ENCODE peak calls at places on chromosomes 2 and 18, in six cellular contexts. J is IMR-90, U is neuronal stem cell, N is H9, G is H1, R is trophoblast cell. L is an unnamed sample.

GRCh38 chr2:241680827-241681599 is 5.6 kb downstream of the DTYMK start:
- DNase-seq in J (peak; percentile 99), U (no peak), N (no peak), G (no peak), R (peak; percentile 68), L (peak; percentile 96)

GRCh38 chr2:175195012-175195411 is 13.5 kb upstream of the ATP5MC3 start:
- DNase-seq in J (no peak), U (no peak), N (no peak), G (no peak), R (no peak), L (no peak)

GRCh38 chr2:166074430-166074829 is 53.4 kb downstream of the SCN1A start:
- DNase-seq in J (no peak), U (no peak), N (no peak), G (no peak), R (no peak), L (no peak)

GRCh38 chr2:68764781-68765385 is 30.3 kb downstream of the ARHGAP25 start:
- DNase-seq in J (peak; percentile 92), U (no peak), N (no peak), G (no peak), R (peak; percentile 8), L (peak; percentile 96)

GRCh38 chr2:12716250-12717190 is at the start of gene TRIB2:
- DNase-seq in J (peak; percentile 84), U (peak; percentile 75), N (peak; percentile 86), G (no peak), R (peak; percentile 62), L (peak; percentile 92)

GRCh38 chr2:75491129-75491753 is 69.5 kb downstream of the EVA1A start:
- DNase-seq in J (no peak), U (no peak), N (no peak), G (no peak), R (no peak), L (no peak)

GRCh38 chr2:74119324-74119723 is 28.4 kb downstream of the BOLA3 start:
- DNase-seq in J (no peak), U (no peak), N (no peak), G (no peak), R (no peak), L (peak; percentile 38)

GRCh38 chr18:10121028-10121427 is 207.2 kb downstream of the VAPA start:
- DNase-seq in J (peak; percentile 37), U (no peak), N (no peak), G (no peak), R (no peak), L (no peak)

GRCh38 chr2:16036951-16037350 is 96.6 kb downstream of the MYCN start:
- DNase-seq in J (no peak), U (no peak), N (no peak), G (no peak), R (no peak), L (no peak)

GRCh38 chr2:239727776-239728600 is 297.2 kb downstream of the NDUFA10 start:
- DNase-seq in J (no peak), U (no peak), N (no peak), G (no peak), R (no peak), L (no peak)

GRCh38 chr18:13726972-13727331 is 479 bp downstream of the RNMT start:
- DNase-seq in J (peak; percentile 56), U (no peak), N (peak; percentile 51), G (no peak), R (peak; percentile 78), L (peak; percentile 83)

GRCh38 chr2:216057688-216058193 is 23.9 kb downstream of the PECR start:
- DNase-seq in J (peak; percentile 70), U (no peak), N (no peak), G (no peak), R (peak; percentile 66), L (peak; percentile 30)

GRCh38 chr18:77130229-77131099 is 2.1 kb downstream of the MBP start:
- DNase-seq in J (no peak), U (no peak), N (no peak), G (no peak), R (no peak), L (no peak)

GRCh38 chr2:217622205-217622621 is 380.6 kb downstream of the TNS1 start:
- DNase-seq in J (peak; percentile 98), U (peak; percentile 65), N (peak; percentile 39), G (peak; percentile 15), R (no peak), L (peak; percentile 98)

GRCh38 chr2:45885111-45885685 is 233.7 kb downstream of the PRKCE start:
- DNase-seq in J (no peak), U (no peak), N (no peak), G (no peak), R (no peak), L (no peak)

GRCh38 chr2:623384-623922 is 53.8 kb downstream of the TMEM18 start:
- DNase-seq in J (no peak), U (no peak), N (no peak), G (no peak), R (no peak), L (no peak)

GRCh38 chr18:32420084-32420483 is 50.6 kb downstream of the GAREM1 start:
- DNase-seq in J (no peak), U (no peak), N (no peak), G (no peak), R (no peak), L (no peak)

GRCh38 chr2:54191361-54192130 is 64.5 kb downstream of the TSPYL6 start:
- DNase-seq in J (no peak), U (no peak), N (no peak), G (no peak), R (no peak), L (no peak)

GRCh38 chr2:60105868-60106267 is 447.6 kb downstream of the BCL11A start:
- DNase-seq in J (no peak), U (no peak), N (no peak), G (no peak), R (no peak), L (no peak)

GRCh38 chr2:159029936-159030335 is 61.5 kb downstream of the TANC1 start:
- DNase-seq in J (no peak), U (no peak), N (no peak), G (no peak), R (peak; percentile 71), L (peak; percentile 41)

GRCh38 chr2:98027955-98028593 is 32.3 kb upstream of the TMEM131 start:
- DNase-seq in J (peak; percentile 68), U (peak; percentile 46), N (no peak), G (no peak), R (peak; percentile 96), L (peak; percentile 9)

GRCh38 chr2:98027535-98027934 is 31.8 kb upstream of the TMEM131 start:
- DNase-seq in J (no peak), U (no peak), N (no peak), G (no peak), R (peak; percentile 78), L (no peak)

GRCh38 chr2:98028931-98029717 is 33.4 kb upstream of the TMEM131 start:
- DNase-seq in J (no peak), U (no peak), N (no peak), G (no peak), R (no peak), L (no peak)

GRCh38 chr2:98032086-98032485 is 36.3 kb upstream of the TMEM131 start:
- DNase-seq in J (no peak), U (no peak), N (no peak), G (no peak), R (no peak), L (no peak)

DNA sequence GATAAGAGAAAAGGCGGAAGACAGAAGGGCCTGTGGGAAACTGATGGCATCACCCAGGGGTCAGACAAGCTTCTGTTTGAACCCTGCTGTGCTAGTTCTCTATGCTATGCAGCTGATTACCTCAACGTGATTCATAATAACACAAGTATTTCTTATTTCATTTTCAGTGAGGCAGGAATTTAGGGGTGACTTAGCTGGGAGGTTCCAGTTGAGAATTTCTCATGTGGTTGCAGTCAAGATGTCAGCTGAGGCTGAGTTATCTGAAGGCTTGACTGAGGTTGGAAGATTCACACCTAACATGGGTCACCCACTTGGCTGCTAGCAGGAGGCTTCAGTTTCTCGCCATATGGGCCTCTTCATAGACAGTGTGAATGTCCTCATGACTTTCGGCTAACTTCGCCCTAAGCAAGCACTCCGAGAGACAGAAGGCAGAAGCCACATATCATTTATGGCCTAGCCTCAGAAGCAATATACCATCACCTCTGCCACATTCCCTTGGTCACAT is 34.0 kb upstream of the TMEM131 start:
- DNase-seq in J (peak; percentile 40), U (no peak), N (no peak), G (no peak), R (no peak), L (no peak)
- H4K91ac ChIP-seq in J (no peak overlapping the region), U (no peak overlapping the region), N (no peak overlapping the region), G (no peak overlapping the region), R (no peak overlapping the region), L (no peak overlapping the region)

GRCh38 chr2:120064664-120065063 is 51.8 kb downstream of the EPB41L5 start:
- DNase-seq in J (peak; percentile 12), U (no peak), N (no peak), G (no peak), R (no peak), L (peak; percentile 41)

GRCh38 chr2:120066708-120067547 is 54.1 kb downstream of the EPB41L5 start:
- DNase-seq in J (peak; percentile 66), U (no peak), N (no peak), G (no peak), R (peak; percentile 68), L (peak; percentile 53)
- H4K91ac ChIP-seq in J (peak overlapping the region; percentile 53), U (no peak overlapping the region), N (no peak overlapping the region), G (no peak overlapping the region), R (no peak overlapping the region), L (no peak overlapping the region)

GRCh38 chr2:113285816-113286215 is 7.1 kb upstream of the PAX8 start:
- DNase-seq in J (no peak), U (no peak), N (no peak), G (no peak), R (no peak), L (no peak)
- H4K91ac ChIP-seq in J (peak overlapping the region; percentile 73), U (no peak overlapping the region), N (no peak overlapping the region), G (no peak overlapping the region), R (no peak overlapping the region), L (no peak overlapping the region)

GRCh38 chr2:120984046-120984445 is 248.4 kb downstream of the GLI2 start:
- DNase-seq in J (no peak), U (no peak), N (no peak), G (no peak), R (no peak), L (no peak)

GRCh38 chr2:120982598-120982997 is 246.9 kb downstream of the GLI2 start:
- DNase-seq in J (no peak), U (no peak), N (peak; percentile 49), G (no peak), R (no peak), L (no peak)

GRCh38 chr2:120984452-120985173 is 248.9 kb downstream of the GLI2 start:
- DNase-seq in J (no peak), U (no peak), N (no peak), G (no peak), R (no peak), L (no peak)

GRCh38 chr2:120985174-120985996 is 249.7 kb downstream of the GLI2 start:
- DNase-seq in J (no peak), U (no peak), N (no peak), G (no peak), R (no peak), L (no peak)

GRCh38 chr2:120983344-120983743 is 247.7 kb downstream of the GLI2 start:
- DNase-seq in J (peak; percentile 67), U (no peak), N (no peak), G (no peak), R (no peak), L (peak; percentile 8)
- H4K91ac ChIP-seq in J (no peak overlapping the region), U (no peak overlapping the region), N (no peak overlapping the region), G (no peak overlapping the region), R (no peak overlapping the region), L (no peak overlapping the region)

L was measured in mesenchymal stem cell.